ENCODE peak calls at places on chromosome 10, in five cellular contexts. G is GM23248, D is PC-3, I is neural progenitor cell, M is MM.1S. K is an unnamed sample.

GRCh38 chr10:119919271-119919670 is 26.7 kb downstream of the SEC23IP start:
- DNase-seq in I (no peak), M (no peak), D (no peak), G (peak), K (no peak)

GRCh38 chr10:25851548-25851947 is 82.5 kb upstream of the MYO3A start:
- DNase-seq in D (no peak), I (no peak), G (no peak), M (no peak), K (no peak)

GRCh38 chr10:114729103-114729659 is 71.1 kb upstream of the ABLIM1 start:
- DNase-seq in I (no peak), G (no peak), D (no peak), M (no peak), K (no peak)

GRCh38 chr10:116056445-116057293 is 216.3 kb downstream of the GFRA1 start:
- DNase-seq in G (peak), I (no peak), D (no peak), M (no peak), K (no peak)

GRCh38 chr10:113273151-113273876 is 279.5 kb upstream of the HABP2 start:
- DNase-seq in I (peak), G (peak), D (no peak), M (no peak), K (no peak)

GRCh38 chr10:132106431-132106830 is 40.7 kb downstream of the JAKMIP3 start:
- DNase-seq in G (no peak), D (no peak), M (no peak), I (no peak), K (no peak)

GRCh38 chr10:33412261-33413092 is 78.0 kb upstream of the NRP1 start:
- DNase-seq in M (no peak), G (peak), D (peak), I (no peak), K (no peak)

GRCh38 chr10:121185816-121186215 is 334.7 kb downstream of the WDR11 start:
- DNase-seq in M (no peak), I (no peak), D (no peak), G (no peak), K (no peak)

GRCh38 chr10:123993534-123994416 is 99.6 kb downstream of the CHST15 start:
- DNase-seq in D (no peak), I (no peak), M (no peak), G (no peak), K (no peak)

GRCh38 chr10:74930962-74931361 is 104.6 kb downstream of the KAT6B start:
- DNase-seq in D (no peak), I (peak), G (no peak), M (no peak), K (no peak)

GRCh38 chr10:129323877-129324276 is 143.2 kb upstream of the MGMT start:
- DNase-seq in M (no peak), G (no peak), I (no peak), D (no peak), K (no peak)

GRCh38 chr10:119520283-119520682 is 22.2 kb downstream of the RGS10 start:
- DNase-seq in M (no peak), D (no peak), G (no peak), I (no peak), K (no peak)

GRCh38 chr10:31051703-31052102 is 20.0 kb upstream of the ZNF438 start:
- DNase-seq in I (no peak), G (peak), M (no peak), D (peak), K (no peak)

GRCh38 chr10:123019264-123019663 is 10.5 kb downstream of the ACADSB start:
- DNase-seq in I (no peak), M (no peak), G (no peak), D (no peak), K (no peak)

GRCh38 chr10:49298990-49299815 is at the start of gene C10orf71:
- DNase-seq in I (peak), D (no peak), M (no peak), G (no peak), K (no peak)

GRCh38 chr10:62238880-62239279 is 29.8 kb downstream of the RTKN2 start:
- DNase-seq in D (no peak), M (no peak), I (no peak), G (no peak), K (no peak)

GRCh38 chr10:31188792-31189406 is 130.1 kb upstream of the ZEB1 start:
- DNase-seq in M (no peak), I (no peak), G (peak), D (no peak), K (no peak)

GRCh38 chr10:86536294-86536861 is 14.8 kb upstream of the WAPL start:
- DNase-seq in I (peak), G (no peak), D (no peak), M (no peak), K (no peak)

GRCh38 chr10:76209135-76209534 is 777.7 kb downstream of the LRMDA start:
- DNase-seq in M (no peak), D (peak), I (no peak), G (peak), K (no peak)

GRCh38 chr10:129319934-129320333 is 147.1 kb upstream of the MGMT start:
- DNase-seq in I (no peak), M (no peak), G (no peak), D (no peak), K (no peak)

GRCh38 chr10:132104471-132105301 is 38.9 kb downstream of the JAKMIP3 start:
- DNase-seq in G (no peak), I (no peak), M (no peak), D (no peak), K (no peak)

GRCh38 chr10:45428611-45429510 is 54.8 kb downstream of the ALOX5 start:
- DNase-seq in D (no peak), M (no peak), G (no peak), I (no peak), K (no peak)

GRCh38 chr10:33631991-33632390 is 297.5 kb upstream of the NRP1 start:
- DNase-seq in G (no peak), D (no peak), M (no peak), I (no peak), K (no peak)

GRCh38 chr10:129946868-129947267 is 17.2 kb downstream of the EBF3 start:
- DNase-seq in G (no peak), M (no peak), I (no peak), D (no peak), K (no peak)

GRCh38 chr10:121042342-121042741 is 191.2 kb downstream of the WDR11 start:
- DNase-seq in D (no peak), G (no peak), I (no peak), M (no peak), K (no peak)

GRCh38 chr10:117112220-117112619 is 25.9 kb downstream of the VAX1 start:
- DNase-seq in I (no peak), G (peak), M (no peak), D (peak), K (peak)

GRCh38 chr10:124883510-124884321 is 58.2 kb upstream of the ZRANB1 start:
- DNase-seq in D (no peak), M (no peak), I (no peak), G (no peak), K (no peak)

GRCh38 chr10:45220985-45221384 is 94.4 kb downstream of the OR13A1 start:
- DNase-seq in G (no peak), D (no peak), M (no peak), I (no peak), K (no peak)

GRCh38 chr10:61898435-61898778 is 3.1 kb upstream of the ARID5B start:
- DNase-seq in G (no peak), I (no peak), M (peak), D (peak), K (no peak)

GRCh38 chr10:34648507-34648906 is 166.6 kb downstream of the PARD3 start:
- DNase-seq in I (no peak), D (no peak), M (no peak), G (no peak), K (no peak)

GRCh38 chr10:73991846-73992245 is 6.1 kb upstream of the VCL start:
- DNase-seq in G (no peak), I (no peak), D (no peak), M (peak), K (no peak)

GRCh38 chr10:116779076-116779687 is 36.8 kb upstream of the HSPA12A start:
- DNase-seq in I (no peak), G (peak), D (peak), M (no peak), K (peak)

GRCh38 chr10:44589931-44590330 is 205.0 kb upstream of the CXCL12 start:
- DNase-seq in M (no peak), I (no peak), G (no peak), D (no peak), K (no peak)

GRCh38 chr10:74871595-74872382 is 45.4 kb downstream of the KAT6B start:
- DNase-seq in I (no peak), G (no peak), M (no peak), D (peak), K (no peak)

GRCh38 chr10:75176046-75176445 is 34.5 kb upstream of the VDAC2 start:
- DNase-seq in G (no peak), D (no peak), I (no peak), M (no peak), K (no peak)

GRCh38 chr10:120420421-120420820 is 36.6 kb upstream of the PLPP4 start:
- DNase-seq in I (no peak), M (no peak), D (no peak), G (no peak), K (no peak)

GRCh38 chr10:122861724-122862161 is 16.1 kb upstream of the CUZD1 start:
- DNase-seq in M (no peak), G (peak), D (peak), I (no peak), K (no peak)

GRCh38 chr10:971150-971542 is 17.1 kb upstream of the GTPBP4 start:
- DNase-seq in I (no peak), D (no peak), G (peak), M (no peak), K (no peak)

GRCh38 chr10:107994621-107995274 is 830.2 kb upstream of the SORCS1 start:
- DNase-seq in M (no peak), G (no peak), I (no peak), D (no peak), K (no peak)

GRCh38 chr10:42876945-42877344 is 94.3 kb downstream of the BMS1 start:
- DNase-seq in M (no peak), D (no peak), I (no peak), G (no peak), K (no peak)

GRCh38 chr10:42875792-42876191 is 93.2 kb downstream of the BMS1 start:
- DNase-seq in G (peak), M (no peak), I (peak), D (peak), K (no peak)

GRCh38 chr10:42877496-42878030 is 95.0 kb downstream of the BMS1 start:
- DNase-seq in M (no peak), G (no peak), I (no peak), D (no peak), K (no peak)

GRCh38 chr10:42875388-42875755 is 92.8 kb downstream of the BMS1 start:
- DNase-seq in D (no peak), M (no peak), G (no peak), I (no peak), K (no peak)

GRCh38 chr10:42876476-42876875 is 93.9 kb downstream of the BMS1 start:
- DNase-seq in I (no peak), M (no peak), G (no peak), D (no peak), K (no peak)
- TF ChIP-seq EZH2phosphoT487 in I (no peak), M (no peak), G (no peak), D (no peak), K (no peak)

GRCh38 chr10:27612615-27613014 is 108.5 kb downstream of the RAB18 start:
- DNase-seq in I (no peak), M (no peak), D (no peak), G (no peak), K (no peak)
- TF ChIP-seq EZH2phosphoT487 in I (no peak), M (no peak), D (no peak), G (no peak), K (no peak)

GRCh38 chr10:63520463-63521388 is 475 bp upstream of the REEP3 start:
- DNase-seq in G (peak), M (peak), D (peak), I (peak), K (peak)

GRCh38 chr10:63516207-63516606 is 5.0 kb upstream of the REEP3 start:
- DNase-seq in D (no peak), M (no peak), G (no peak), I (no peak), K (no peak)

GRCh38 chr10:63518690-63519288 is 2.4 kb upstream of the REEP3 start:
- DNase-seq in G (no peak), D (no peak), I (no peak), M (no peak), K (no peak)

DNA sequence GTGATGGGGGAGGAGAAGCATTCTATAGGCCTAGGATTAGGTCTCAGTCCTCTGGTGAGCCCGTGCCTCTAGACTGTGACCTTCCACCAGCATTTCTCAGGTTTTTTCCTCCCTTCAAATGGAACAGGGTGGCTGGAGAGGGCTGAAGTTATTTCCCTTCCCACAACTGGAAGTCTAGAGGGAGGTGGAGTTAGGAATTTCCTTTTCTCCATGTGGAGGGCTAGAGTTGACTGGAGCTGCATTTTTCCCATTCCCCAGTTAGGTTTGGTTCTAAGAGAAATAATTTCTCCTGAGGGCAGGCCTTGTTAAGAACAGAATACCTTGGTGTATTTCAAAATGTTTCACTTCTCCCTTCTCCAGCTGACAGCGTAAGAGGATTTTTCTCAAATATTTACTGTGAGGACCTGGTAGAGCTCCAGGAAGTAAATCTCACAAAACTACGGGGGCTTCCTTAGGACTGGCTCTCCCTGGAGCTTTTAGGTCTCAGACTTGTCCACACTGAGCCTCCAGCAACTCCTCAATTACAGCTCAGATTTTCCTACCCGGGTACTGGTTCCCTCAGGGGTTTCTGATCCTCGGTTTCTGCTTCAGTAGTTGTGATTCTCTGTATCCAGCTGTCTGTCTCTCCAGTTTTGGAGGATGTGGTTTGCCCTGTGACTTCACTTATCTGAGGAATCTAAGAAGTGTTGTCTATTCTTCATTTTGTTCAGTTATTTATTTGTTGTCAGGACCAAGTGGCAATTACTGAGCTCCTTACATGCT is 6.0 kb upstream of the REEP3 start:
- DNase-seq in G (peak), I (peak), M (no peak), D (peak), K (no peak)
- TF ChIP-seq EZH2phosphoT487 in G (no peak), I (no peak), M (no peak), D (no peak), K (no peak)

DNA sequence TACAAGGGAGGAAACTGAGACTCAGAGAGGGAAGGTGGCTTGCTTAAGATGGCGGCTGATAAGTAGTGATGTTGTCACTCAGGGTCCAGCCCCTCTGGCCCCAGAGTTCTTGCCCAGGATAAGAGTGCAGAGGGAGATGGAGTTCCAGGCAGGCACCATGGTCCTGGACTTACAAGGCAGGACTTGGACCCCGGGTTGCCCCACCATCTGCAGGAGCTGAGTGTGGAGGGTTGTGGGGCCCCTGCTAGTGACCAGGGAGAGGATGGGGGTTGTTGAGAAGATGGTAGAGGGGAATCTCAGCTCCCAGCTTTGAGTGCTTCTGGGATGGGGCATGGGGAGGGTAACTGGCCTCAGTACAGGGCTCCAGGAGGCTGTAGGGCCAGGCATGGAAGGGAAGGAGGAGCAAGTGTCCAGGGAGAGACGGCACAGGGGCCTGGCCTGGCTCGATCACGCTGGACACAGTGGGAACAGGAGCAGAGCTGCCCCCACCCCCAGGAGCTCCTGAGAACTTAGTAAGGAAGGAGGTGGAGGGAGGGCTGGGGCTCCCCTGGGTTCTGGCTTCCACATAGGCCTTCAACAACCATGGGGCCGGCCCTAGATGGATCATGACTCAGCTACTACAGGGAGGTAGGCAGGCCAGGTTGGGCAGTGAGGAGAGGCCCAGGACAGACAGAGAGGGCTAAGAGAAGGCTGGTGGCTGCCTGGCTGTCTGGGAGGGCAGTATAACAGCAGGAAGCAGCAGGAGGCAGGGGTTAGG is 28.2 kb downstream of the PPIF start:
- DNase-seq in D (peak), G (peak), I (no peak), M (no peak), K (no peak)
- TF ChIP-seq EZH2phosphoT487 in D (no peak), G (no peak), I (no peak), M (no peak), K (no peak)

GRCh38 chr10:80408198-80409085 is at the start of gene PRXL2A:
- DNase-seq in D (no peak), I (peak), G (peak), M (peak), K (no peak)
- TF ChIP-seq EZH2phosphoT487 in D (no peak), I (no peak), G (no peak), M (no peak), K (no peak)

GRCh38 chr10:103552856-103553742 is 59.6 kb downstream of the NEURL1 start:
- DNase-seq in M (no peak), G (no peak), D (no peak), I (no peak), K (no peak)

GRCh38 chr10:103555712-103556111 is 62.2 kb downstream of the NEURL1 start:
- DNase-seq in M (no peak), D (no peak), I (no peak), G (no peak), K (no peak)

GRCh38 chr10:103555321-103555649 is 61.8 kb downstream of the NEURL1 start:
- DNase-seq in D (no peak), G (no peak), M (no peak), I (no peak), K (no peak)

GRCh38 chr10:103554488-103555320 is 61.2 kb downstream of the NEURL1 start:
- DNase-seq in G (peak), I (peak), D (peak), M (peak), K (no peak)

GRCh38 chr10:103553743-103554487 is 60.4 kb downstream of the NEURL1 start:
- DNase-seq in I (no peak), G (peak), D (no peak), M (no peak), K (no peak)
- TF ChIP-seq EZH2phosphoT487 in I (no peak), G (no peak), D (no peak), M (no peak), K (no peak)

DNA sequence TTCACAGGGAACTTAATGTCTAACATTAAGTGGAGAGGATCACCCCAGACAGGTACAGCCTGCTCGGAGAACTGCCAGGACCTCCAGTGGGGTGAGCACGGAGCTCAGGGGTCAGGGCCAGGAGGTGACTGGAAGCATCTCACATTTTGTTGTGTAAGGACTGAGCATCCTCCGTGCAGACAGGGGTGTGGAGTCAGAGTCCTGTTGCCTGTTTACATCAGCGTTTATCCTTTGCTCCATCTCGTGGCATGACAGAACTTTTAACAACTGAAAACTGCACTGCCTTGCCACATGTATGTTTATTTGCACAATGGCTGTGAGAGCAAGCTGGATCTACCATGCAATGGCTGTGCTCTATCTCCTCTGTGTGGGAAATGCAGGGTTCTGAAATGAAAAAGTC is 175.4 kb upstream of the AKR1E2 start:
- DNase-seq in D (no peak), M (no peak), I (no peak), G (peak), K (no peak)
- TF ChIP-seq EZH2phosphoT487 in D (no peak), M (no peak), I (no peak), G (no peak), K (no peak)